ENCODE peak calls at places on chromosome 10, in four cellular contexts. L is heart right ventricle, B is adrenal gland, C is left lung. I is an unnamed sample.
A peak's percentile ranks its signal among the peaks of the same experiment; 100 is the strongest.

GRCh38 chr10:28778524-28778923 is 101.2 kb downstream of the BAMBI start:
- DNase-seq in L (no peak), B (no peak), C (no peak), I (no peak)

GRCh38 chr10:49613160-49613881 is 516 bp upstream of the CHAT start:
- DNase-seq in L (no peak), B (no peak), C (no peak), I (peak; percentile 54)

GRCh38 chr10:60948871-60949270 is 4.9 kb upstream of the RHOBTB1 start:
- DNase-seq in L (no peak), B (no peak), C (no peak), I (no peak)

GRCh38 chr10:130924138-130924819 is 387.2 kb downstream of the TCERG1L start:
- DNase-seq in L (no peak), B (peak; percentile 49), C (no peak), I (peak; percentile 68)

GRCh38 chr10:83908506-83908905 is 230.8 kb upstream of the GHITM start:
- DNase-seq in L (no peak), B (no peak), C (no peak), I (no peak)

GRCh38 chr10:64813391-64813790 is 1292.2 kb downstream of the REEP3 start:
- DNase-seq in L (no peak), B (no peak), C (no peak), I (no peak)

GRCh38 chr10:61944445-61945123 is 43.1 kb downstream of the ARID5B start:
- DNase-seq in L (no peak), B (no peak), C (no peak), I (no peak)

GRCh38 chr10:12394236-12395033 is 45.1 kb downstream of the CAMK1D start:
- DNase-seq in L (no peak), B (no peak), C (no peak), I (no peak)

GRCh38 chr10:116809528-116810500 is 39.5 kb upstream of the ENO4 start:
- DNase-seq in L (no peak), B (peak; percentile 35), C (no peak), I (no peak)

GRCh38 chr10:34824870-34825269 is 9.8 kb upstream of the PARD3 start:
- DNase-seq in L (no peak), B (no peak), C (no peak), I (no peak)

GRCh38 chr10:25639646-25640045 is 294.4 kb upstream of the MYO3A start:
- DNase-seq in L (no peak), B (no peak), C (no peak), I (no peak)

GRCh38 chr10:117668351-117669008 is 125.9 kb downstream of the EMX2 start:
- DNase-seq in L (no peak), B (no peak), C (no peak), I (no peak)

GRCh38 chr10:119209050-119209735 is 1.8 kb downstream of the GRK5 start:
- DNase-seq in L (peak; percentile 84), B (peak; percentile 73), C (peak; percentile 51), I (peak; percentile 77)

GRCh38 chr10:1968257-1969025 is 231.1 kb upstream of the ADARB2 start:
- DNase-seq in L (no peak), B (peak; percentile 56), C (no peak), I (no peak)

GRCh38 chr10:16509996-16510395 is 11.7 kb downstream of the C1QL3 start:
- DNase-seq in L (no peak), B (no peak), C (no peak), I (no peak)

GRCh38 chr10:123141791-123142700 is 5.9 kb upstream of the HMX2 start:
- DNase-seq in L (no peak), B (no peak), C (no peak), I (no peak)

GRCh38 chr10:80855348-80855971 is 317.8 kb downstream of the SH2D4B start:
- DNase-seq in L (peak; percentile 3), B (peak; percentile 2), C (no peak), I (no peak)

GRCh38 chr10:21926949-21927348 is 76.6 kb downstream of the DNAJC1 start:
- DNase-seq in L (no peak), B (peak; percentile 26), C (no peak), I (no peak)

GRCh38 chr10:70145166-70145665 is 1.3 kb downstream of the TYSND1 start:
- DNase-seq in L (no peak), B (peak; percentile 24), C (no peak), I (no peak)

GRCh38 chr10:1358860-1359598 is 302.8 kb downstream of the WDR37 start:
- DNase-seq in L (no peak), B (no peak), C (no peak), I (no peak)

GRCh38 chr10:106555599-106555998 is 608.9 kb downstream of the SORCS1 start:
- DNase-seq in L (no peak), B (no peak), C (no peak), I (no peak)

GRCh38 chr10:103847909-103848468 is 7.4 kb downstream of the SH3PXD2A start:
- DNase-seq in L (no peak), B (no peak), C (no peak), I (no peak)

GRCh38 chr10:28551086-28551485 is 18.2 kb downstream of the WAC start:
- DNase-seq in L (no peak), B (no peak), C (no peak), I (no peak)

GRCh38 chr10:12067336-12067735 is 1.4 kb upstream of the DHTKD1 start:
- DNase-seq in L (no peak), B (no peak), C (no peak), I (no peak)

GRCh38 chr10:73773152-73773879 is 8.5 kb upstream of the CHCHD1 start:
- DNase-seq in L (no peak), B (no peak), C (no peak), I (no peak)

GRCh38 chr10:5666324-5667220 is at the start of gene ASB13:
- DNase-seq in L (peak; percentile 73), B (peak; percentile 83), C (peak; percentile 76), I (no peak)

GRCh38 chr10:3150366-3150765 is 22.2 kb downstream of the PITRM1 start:
- DNase-seq in L (no peak), B (no peak), C (no peak), I (no peak)

GRCh38 chr10:101571573-101571925 is 16.5 kb downstream of the POLL start:
- DNase-seq in L (no peak), B (no peak), C (no peak), I (no peak)

GRCh38 chr10:89454561-89455347 is 40.4 kb downstream of the IFIT5 start:
- DNase-seq in L (no peak), B (no peak), C (no peak), I (no peak)

GRCh38 chr10:89452193-89452592 is 37.8 kb downstream of the IFIT5 start:
- DNase-seq in L (no peak), B (no peak), C (no peak), I (no peak)

GRCh38 chr10:89450901-89451300 is 36.5 kb downstream of the IFIT5 start:
- DNase-seq in L (no peak), B (no peak), C (no peak), I (no peak)
- TF ChIP-seq CTCF in L (no peak), B (no peak), C (no peak), I (no peak)

GRCh38 chr10:129743738-129744133 is 220.3 kb downstream of the EBF3 start:
- DNase-seq in L (no peak), B (no peak), C (peak; percentile 7), I (no peak)

GRCh38 chr10:129741978-129742741 is 221.9 kb downstream of the EBF3 start:
- DNase-seq in L (no peak), B (no peak), C (peak; percentile 24), I (peak; percentile 48)

GRCh38 chr10:129742742-129743550 is 221.1 kb downstream of the EBF3 start:
- DNase-seq in L (no peak), B (no peak), C (peak; percentile 19), I (peak; percentile 55)

GRCh38 chr10:129741280-129741977 is 222.6 kb downstream of the EBF3 start:
- DNase-seq in L (no peak), B (no peak), C (peak; percentile 12), I (peak; percentile 49)

GRCh38 chr10:129740532-129741279 is 223.4 kb downstream of the EBF3 start:
- DNase-seq in L (no peak), B (no peak), C (no peak), I (peak; percentile 53)
- TF ChIP-seq CTCF in L (no peak), B (no peak), C (no peak), I (no peak)

DNA sequence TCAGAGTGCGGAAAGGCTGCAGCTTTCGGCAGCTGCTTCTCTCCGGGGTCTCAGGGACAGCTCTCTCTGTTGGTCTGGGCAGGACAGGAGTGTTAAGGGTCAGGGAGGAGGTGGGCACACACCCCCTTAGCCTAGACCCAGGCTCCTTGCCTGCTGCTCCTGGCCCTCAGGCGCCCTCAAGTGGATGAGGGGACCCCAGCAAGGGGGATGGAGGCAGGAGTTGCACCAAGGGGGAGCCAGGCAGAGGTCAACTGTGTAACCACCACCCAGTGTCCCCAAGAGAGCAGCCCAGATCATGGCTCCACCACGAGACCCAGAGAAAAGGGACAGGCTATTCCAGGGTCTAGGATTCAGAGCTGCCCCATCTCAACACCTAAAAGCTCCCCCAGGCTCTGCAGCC is 26.9 kb downstream of the SPOCK2 start:
- DNase-seq in L (no peak), B (no peak), C (no peak), I (no peak)
- TF ChIP-seq CTCF in L (peak; percentile 27), B (no peak), C (no peak), I (peak; percentile 37)

DNA sequence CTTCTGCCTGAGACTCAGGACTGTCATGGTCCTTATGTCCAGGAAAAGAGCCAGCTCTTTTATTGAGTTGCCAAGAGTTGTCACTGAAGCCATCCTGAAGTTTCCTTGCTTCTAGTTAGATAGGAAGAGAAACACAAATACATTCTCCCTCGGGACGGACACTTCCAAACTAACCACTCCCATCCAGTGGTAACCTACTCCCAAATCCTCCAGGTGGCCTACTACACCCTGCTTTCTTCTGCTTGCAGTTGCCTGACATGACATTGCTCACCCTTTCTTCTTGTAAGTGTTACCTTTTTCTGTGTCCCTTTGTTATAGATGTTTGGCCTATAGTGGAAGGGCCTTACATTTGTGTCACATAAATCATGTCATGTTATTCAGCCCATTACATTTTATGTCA is 346.8 kb downstream of the NRG3 start:
- DNase-seq in L (no peak), B (peak; percentile 2), C (no peak), I (no peak)
- TF ChIP-seq CTCF in L (no peak), B (no peak), C (no peak), I (no peak)

DNA sequence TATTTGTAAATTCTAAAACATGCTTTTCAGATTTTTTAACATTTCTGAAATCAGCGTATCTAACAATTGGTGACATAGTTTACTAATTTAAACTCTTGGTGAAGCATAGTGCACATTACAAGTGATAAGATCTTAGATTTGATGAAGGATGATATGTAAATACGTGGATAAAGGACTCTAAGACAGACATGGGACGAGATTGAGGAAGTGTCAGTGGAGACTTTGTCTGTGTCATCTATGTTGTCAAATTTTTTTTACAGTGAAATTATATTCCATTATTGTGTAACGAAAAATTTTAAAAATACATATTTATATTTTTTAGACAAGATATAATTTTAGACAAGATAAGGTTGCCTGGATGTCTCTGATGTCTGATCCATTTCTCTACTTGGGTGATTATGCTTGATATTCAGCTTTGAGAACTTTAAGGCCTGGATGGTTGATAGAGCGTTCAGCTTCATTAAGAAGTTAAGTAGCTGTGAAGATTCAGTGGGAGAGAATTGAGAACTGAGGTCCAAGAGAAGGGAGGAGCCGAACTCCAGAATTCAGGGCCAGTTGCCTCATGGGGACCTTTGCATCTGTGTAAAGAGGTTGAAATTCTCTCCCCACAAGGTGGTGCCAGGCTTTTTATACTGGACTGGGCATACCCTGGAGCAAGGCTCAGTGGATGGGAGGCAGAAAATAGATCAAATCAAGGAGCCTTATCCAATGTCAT is 62.7 kb downstream of the KAT6B start:
- DNase-seq in L (no peak), B (peak; percentile 10), C (no peak), I (no peak)
- TF ChIP-seq CTCF in L (peak; percentile 36), B (no peak), C (no peak), I (no peak)

GRCh38 chr10:30897045-30897444 is 134.6 kb downstream of the ZNF438 start:
- DNase-seq in L (no peak), B (no peak), C (no peak), I (no peak)
- TF ChIP-seq CTCF in L (no peak), B (no peak), C (no peak), I (no peak)